ENCODE peak calls at places on chromosomes 4 and X, in ten cellular contexts. T is psoas muscle, Z is GM23338, H is tibial nerve, W is mesenchymal stem cell, S is left ventricle myocardium inferior, D is heart right ventricle, Q is mammary epithelial cell, M is hepatocyte, N is pancreas. O is an unnamed sample. For H3K4me1, the result is how much of the 10 kb centered on the place peaks cover.

GRCh38 chr4:26360864-26361263 is 40.0 kb downstream of the RBPJ start:
- DNase-seq in D (no peak), Z (peak), W (peak), M (no peak), H (no peak), Q (no peak), T (no peak), N (no peak), S (no peak), O (no peak)

GRCh38 chr4:139247241-139247640 is 32.8 kb downstream of the MGARP start:
- DNase-seq in M (no peak), N (no peak), S (no peak), W (peak), T (no peak), Q (no peak), D (no peak), Z (no peak), H (no peak), O (no peak)

GRCh38 chr4:104901438-104901837 is 245.2 kb upstream of the TET2 start:
- DNase-seq in D (peak), Z (peak), H (no peak), T (no peak), W (no peak), Q (peak), S (no peak), N (no peak), M (peak), O (no peak)

GRCh38 chrX:54482839-54483593 is 13.0 kb downstream of the FGD1 start:
- DNase-seq in N (no peak), H (no peak), D (no peak), W (no peak), M (peak), T (no peak), Z (peak), Q (no peak), S (no peak), O (no peak)

GRCh38 chr4:174012135-174012923 is 271.1 kb downstream of the FBXO8 start:
- DNase-seq in W (peak), S (no peak), M (peak), T (no peak), Z (no peak), N (no peak), Q (no peak), H (no peak), D (no peak), O (peak)

GRCh38 chr4:121050251-121050650 is 22.1 kb downstream of the NDNF start:
- DNase-seq in Q (no peak), H (no peak), D (no peak), Z (peak), T (no peak), W (no peak), S (no peak), N (no peak), M (peak), O (peak)

GRCh38 chr4:81069706-81070331 is 39.3 kb downstream of the BMP3 start:
- DNase-seq in D (peak), N (peak), T (no peak), M (peak), H (peak), S (peak), Z (peak), Q (peak), W (peak), O (peak)

GRCh38 chr4:6327220-6327917 is 57.7 kb downstream of the WFS1 start:
- DNase-seq in W (peak), T (peak), N (peak), D (peak), H (peak), Z (peak), S (peak), M (peak), Q (peak), O (peak)

GRCh38 chrX:153794897-153795816 is 689 bp downstream of the SSR4 start:
- DNase-seq in Q (no peak), Z (no peak), H (no peak), M (no peak), D (no peak), T (no peak), S (no peak), N (peak), W (peak), O (no peak)

GRCh38 chr4:788636-789297 is 37.2 kb downstream of the CPLX1 start:
- DNase-seq in H (no peak), Q (no peak), T (no peak), D (no peak), N (no peak), S (no peak), M (no peak), Z (no peak), W (no peak), O (no peak)

GRCh38 chrX:25873196-25873595 is 264.9 kb upstream of the MAGEB18 start:
- DNase-seq in Q (peak), N (peak), H (no peak), Z (no peak), S (no peak), D (no peak), M (peak), T (no peak), W (no peak), O (no peak)

GRCh38 chr4:136687118-136687517 is 845.2 kb downstream of the PCDH18 start:
- DNase-seq in W (no peak), Q (no peak), Z (peak), H (no peak), T (no peak), D (no peak), S (no peak), N (no peak), M (peak), O (peak)

GRCh38 chr4:98977557-98977956 is 18.0 kb upstream of the METAP1 start:
- DNase-seq in Q (no peak), N (no peak), M (no peak), H (no peak), T (no peak), S (no peak), Z (no peak), D (no peak), W (no peak), O (no peak)

GRCh38 chr4:138192113-138192512 is 50.0 kb downstream of the SLC7A11 start:
- DNase-seq in Z (peak), Q (peak), S (no peak), M (no peak), W (peak), H (no peak), N (no peak), D (no peak), T (no peak), O (no peak)
- H3K4me1 ChIP-seq in Z (under half), Q (under half), S (under half), M (under half), W (under half), H (under half), N (under half), D (under half), T (under half), O (under half)

DNA sequence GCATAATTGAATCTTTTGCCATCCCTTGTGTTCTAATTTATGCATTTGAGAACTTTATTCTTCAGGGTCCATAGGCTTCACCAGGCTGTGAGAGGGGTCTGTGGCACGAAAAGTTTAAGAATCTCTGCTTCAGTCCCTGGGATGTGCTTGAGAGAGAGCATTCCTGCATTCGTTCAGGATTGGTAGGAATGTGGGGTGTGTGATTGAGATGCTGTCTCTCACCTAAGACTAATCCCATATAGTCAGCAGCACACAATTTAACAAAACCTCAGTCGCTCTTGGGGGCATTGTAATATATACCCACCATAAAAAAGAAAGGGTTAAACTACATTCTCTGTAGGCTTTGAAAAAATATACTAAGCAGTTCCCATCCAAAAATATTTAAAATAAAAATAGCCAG is 41.7 kb downstream of the PTTG2 start:
- DNase-seq in W (no peak), T (no peak), N (no peak), S (no peak), Q (no peak), M (no peak), Z (peak), D (no peak), H (no peak), O (no peak)
- H3K4me1 ChIP-seq in W (under half), T (under half), N (under half), S (half or more), Q (under half), M (under half), Z (under half), D (under half), H (under half), O (under half)

DNA sequence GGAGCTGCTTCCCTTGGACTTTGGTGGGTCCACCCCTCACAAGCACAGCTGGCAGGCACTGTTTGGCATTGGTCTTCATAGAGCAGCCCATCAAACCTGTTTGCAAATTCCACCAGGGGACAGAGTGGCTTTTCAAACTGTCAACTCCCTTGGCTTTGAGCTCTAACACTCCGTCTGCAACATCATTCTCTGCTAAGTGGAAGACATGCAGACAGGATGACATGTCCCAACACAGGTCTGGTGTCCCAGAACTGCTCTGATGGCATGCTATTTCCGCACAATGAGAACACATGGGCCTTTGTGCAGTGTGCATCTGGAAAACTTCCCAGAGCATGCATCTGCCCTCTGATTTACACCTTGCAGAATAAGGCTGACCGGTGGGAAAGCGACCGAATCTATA is 212.7 kb upstream of the GYPA start:
- DNase-seq in T (no peak), W (no peak), Z (peak), S (no peak), N (no peak), M (no peak), D (no peak), Q (peak), H (no peak), O (no peak)
- H3K4me1 ChIP-seq in T (under half), W (under half), Z (half or more), S (under half), N (under half), M (under half), D (under half), Q (under half), H (under half), O (under half)

GRCh38 chr4:24417206-24417605 is 167.1 kb downstream of the DHX15 start:
- DNase-seq in N (no peak), S (no peak), Q (no peak), T (no peak), H (no peak), W (no peak), M (no peak), D (no peak), Z (no peak), O (no peak)
- H3K4me1 ChIP-seq in N (under half), S (under half), Q (under half), T (under half), H (under half), W (under half), M (under half), D (under half), Z (under half), O (under half)

DNA sequence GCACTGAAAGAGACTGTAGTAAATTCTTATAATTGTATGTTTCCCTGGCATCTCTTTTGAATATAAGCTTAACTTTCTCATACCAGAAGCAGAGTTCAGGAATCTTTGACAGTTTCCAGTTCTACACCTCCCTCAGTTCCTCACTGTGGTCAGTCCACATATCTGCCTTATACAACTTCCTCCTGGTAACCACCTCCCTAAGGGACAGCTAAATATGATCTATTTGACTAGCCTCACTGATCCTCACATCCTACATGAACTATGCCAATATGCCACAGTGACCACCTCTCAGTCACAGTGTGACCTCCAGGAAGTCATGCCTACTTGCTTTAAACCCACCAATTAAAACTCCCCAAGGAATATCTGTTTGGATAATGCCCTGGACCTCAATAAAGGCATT is 51.6 kb upstream of the HDAC8 start:
- DNase-seq in Z (no peak), T (no peak), M (no peak), D (no peak), S (no peak), Q (no peak), N (no peak), H (no peak), W (no peak), O (no peak)
- H3K4me1 ChIP-seq in Z (under half), T (under half), M (under half), D (under half), S (under half), Q (under half), N (under half), H (under half), W (under half), O (under half)

DNA sequence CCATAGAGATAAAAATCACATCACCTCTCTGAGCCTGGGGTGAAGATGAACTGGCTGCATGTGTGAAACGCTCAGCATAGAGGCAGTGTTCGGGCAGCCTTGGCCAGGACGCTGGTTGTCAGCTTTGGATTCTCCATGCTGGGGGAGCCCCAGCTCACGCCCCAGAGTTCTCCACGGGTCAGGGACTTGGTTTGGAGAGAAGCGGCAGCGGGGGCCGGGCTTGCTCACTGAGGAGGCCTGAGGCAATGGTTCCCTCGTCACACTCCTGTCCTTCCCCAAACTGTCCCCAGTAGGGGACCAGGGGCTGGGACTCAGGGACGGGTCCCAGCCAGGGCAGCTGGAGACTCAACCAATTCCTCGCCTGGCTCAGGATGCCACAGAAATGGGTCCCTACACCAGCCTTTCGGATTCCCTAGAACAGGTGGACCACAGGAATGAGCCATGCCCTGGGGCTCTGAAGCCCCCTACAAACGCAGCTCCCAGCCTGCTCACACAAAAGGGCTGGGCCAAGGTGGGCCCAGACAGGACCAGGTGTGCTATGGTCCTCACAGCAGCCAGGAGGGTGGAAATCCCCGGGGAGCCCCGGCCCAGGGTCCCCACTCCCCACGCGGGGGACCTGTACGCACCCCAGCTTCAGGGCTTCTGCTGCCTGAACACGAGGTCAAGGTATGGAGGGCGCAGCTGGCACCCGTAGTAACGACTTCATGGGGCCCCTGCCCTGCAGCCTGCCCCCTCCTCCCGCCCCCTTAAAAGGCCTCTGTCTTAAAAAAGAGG is 1.4 kb downstream of the MXD4 start:
- DNase-seq in N (peak), M (no peak), S (peak), T (peak), H (no peak), Q (no peak), D (peak), Z (no peak), W (no peak), O (no peak)
- H3K4me1 ChIP-seq in N (under half), M (under half), S (half or more), T (half or more), H (under half), Q (under half), D (half or more), Z (under half), W (half or more), O (under half)

GRCh38 chr4:15006416-15007024 is 4.2 kb downstream of the CPEB2 start:
- DNase-seq in T (no peak), M (no peak), Q (peak), S (no peak), H (no peak), W (peak), Z (no peak), D (no peak), N (no peak), O (peak)
- H3K4me1 ChIP-seq in T (under half), M (under half), Q (under half), S (half or more), H (under half), W (under half), Z (half or more), D (under half), N (under half), O (under half)

GRCh38 chr4:41148292-41148691 is 66.0 kb downstream of the APBB2 start:
- DNase-seq in T (no peak), S (no peak), Q (peak), Z (no peak), H (no peak), M (no peak), D (no peak), N (no peak), W (no peak), O (no peak)
- H3K4me1 ChIP-seq in T (under half), S (half or more), Q (half or more), Z (under half), H (under half), M (under half), D (under half), N (under half), W (under half), O (under half)